ENCODE peak calls at places on chromosomes 2 and 18, in five cellular contexts. One of them, this sample, is unnamed.
A peak's percentile ranks its signal among the peaks of the same experiment; 100 is the strongest.

GRCh38 chr18:68797901-68798300 is at the start of gene CCDC102B:
- DNase-seq in right cardiac atrium: no peak
- DNase-seq in Peyer's patch: no peak
- DNase-seq in HCT116: no peak
- DNase-seq in cardiac muscle cell: peak; percentile 66
- DNase-seq in this sample: no peak

GRCh38 chr2:25587361-25587760 is 86.0 kb downstream of the DTNB start:
- DNase-seq in right cardiac atrium: no peak
- DNase-seq in Peyer's patch: no peak
- DNase-seq in HCT116: no peak
- DNase-seq in cardiac muscle cell: peak; percentile 40
- DNase-seq in this sample: no peak

GRCh38 chr2:178008636-178009289 is 63.8 kb downstream of the PDE11A start:
- DNase-seq in right cardiac atrium: peak; percentile 13
- DNase-seq in Peyer's patch: no peak
- DNase-seq in HCT116: no peak
- DNase-seq in cardiac muscle cell: peak; percentile 20
- DNase-seq in this sample: peak; percentile 16

GRCh38 chr2:134140251-134140661 is 113.6 kb upstream of the MGAT5 start:
- DNase-seq in right cardiac atrium: no peak
- DNase-seq in Peyer's patch: no peak
- DNase-seq in HCT116: no peak
- DNase-seq in cardiac muscle cell: no peak
- DNase-seq in this sample: no peak

GRCh38 chr2:194696690-194697089 is 960.3 kb upstream of the SLC39A10 start:
- DNase-seq in right cardiac atrium: no peak
- DNase-seq in Peyer's patch: no peak
- DNase-seq in HCT116: no peak
- DNase-seq in cardiac muscle cell: no peak
- DNase-seq in this sample: no peak

GRCh38 chr2:210502997-210503621 is 26.6 kb upstream of the LANCL1 start:
- DNase-seq in right cardiac atrium: peak; percentile 27
- DNase-seq in Peyer's patch: peak; percentile 19
- DNase-seq in HCT116: peak; percentile 13
- DNase-seq in cardiac muscle cell: peak; percentile 67
- DNase-seq in this sample: peak; percentile 47

GRCh38 chr2:121076885-121077549 is 208.0 kb downstream of the TFCP2L1 start:
- DNase-seq in right cardiac atrium: peak; percentile 52
- DNase-seq in Peyer's patch: peak; percentile 40
- DNase-seq in HCT116: peak; percentile 42
- DNase-seq in cardiac muscle cell: peak; percentile 57
- DNase-seq in this sample: peak; percentile 89

GRCh38 chr2:71882236-71882946 is 265.3 kb downstream of the CYP26B1 start:
- DNase-seq in right cardiac atrium: no peak
- DNase-seq in Peyer's patch: no peak
- DNase-seq in HCT116: no peak
- DNase-seq in cardiac muscle cell: no peak
- DNase-seq in this sample: no peak

GRCh38 chr18:8167673-8168072 is 441.6 kb upstream of the RAB12 start:
- DNase-seq in right cardiac atrium: no peak
- DNase-seq in Peyer's patch: no peak
- DNase-seq in HCT116: no peak
- DNase-seq in cardiac muscle cell: no peak
- DNase-seq in this sample: no peak

GRCh38 chr18:55326134-55326533 is 261.9 kb downstream of the TCF4 start:
- DNase-seq in right cardiac atrium: no peak
- DNase-seq in Peyer's patch: no peak
- DNase-seq in HCT116: no peak
- DNase-seq in cardiac muscle cell: no peak
- DNase-seq in this sample: no peak
- H3K27ac ChIP-seq in right cardiac atrium: no peak overlapping the region
- H3K27ac ChIP-seq in Peyer's patch: no peak overlapping the region
- H3K27ac ChIP-seq in HCT116: no peak overlapping the region
- H3K27ac ChIP-seq in cardiac muscle cell: no peak overlapping the region
- H3K27ac ChIP-seq in this sample: no peak overlapping the region

DNA sequence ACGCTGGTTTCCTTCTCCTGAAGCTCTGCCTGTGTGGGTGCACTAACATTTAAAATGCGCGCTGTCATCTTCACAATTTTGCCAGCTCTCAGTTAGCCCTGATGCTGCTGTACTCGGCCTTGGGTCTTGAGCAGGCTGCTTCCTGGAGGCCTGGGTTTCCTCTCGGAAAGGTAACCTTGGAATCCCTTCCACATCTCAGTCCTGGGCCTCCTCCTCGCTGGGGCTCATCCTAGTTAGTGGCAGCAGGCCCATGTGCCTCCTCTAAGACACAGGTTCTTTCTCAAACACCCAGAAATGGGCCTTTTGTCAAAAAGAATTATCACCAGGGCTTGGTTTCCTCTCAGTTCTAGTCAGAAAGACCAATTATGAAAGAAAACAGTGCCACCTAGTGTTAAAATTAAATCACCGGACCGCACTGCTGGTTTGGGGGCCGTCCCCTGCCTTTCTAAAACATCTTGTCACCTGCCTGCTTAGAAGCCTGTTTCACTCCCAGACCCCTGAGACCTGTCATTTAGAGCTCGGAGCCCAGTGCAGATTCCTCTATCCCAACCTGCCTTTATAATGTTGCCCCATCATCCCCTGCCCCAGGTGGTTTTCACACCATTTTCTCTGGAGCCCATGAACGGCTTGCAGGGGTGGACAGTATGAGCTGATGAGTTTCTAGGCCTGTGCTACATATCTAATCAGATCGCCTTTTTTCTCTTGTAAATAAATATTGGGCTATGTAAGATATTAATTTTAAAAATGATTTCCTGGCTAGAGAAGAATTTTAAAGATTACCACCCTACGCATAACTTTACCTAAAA is 42.4 kb downstream of the HK2 start:
- DNase-seq in right cardiac atrium: no peak
- DNase-seq in Peyer's patch: no peak
- DNase-seq in HCT116: no peak
- DNase-seq in cardiac muscle cell: peak; percentile 80
- DNase-seq in this sample: peak; percentile 42
- H3K27ac ChIP-seq in right cardiac atrium: no peak overlapping the region
- H3K27ac ChIP-seq in Peyer's patch: no peak overlapping the region
- H3K27ac ChIP-seq in HCT116: peak overlapping the region; percentile 18
- H3K27ac ChIP-seq in cardiac muscle cell: peak overlapping the region; percentile 67
- H3K27ac ChIP-seq in this sample: peak overlapping the region; percentile 35

DNA sequence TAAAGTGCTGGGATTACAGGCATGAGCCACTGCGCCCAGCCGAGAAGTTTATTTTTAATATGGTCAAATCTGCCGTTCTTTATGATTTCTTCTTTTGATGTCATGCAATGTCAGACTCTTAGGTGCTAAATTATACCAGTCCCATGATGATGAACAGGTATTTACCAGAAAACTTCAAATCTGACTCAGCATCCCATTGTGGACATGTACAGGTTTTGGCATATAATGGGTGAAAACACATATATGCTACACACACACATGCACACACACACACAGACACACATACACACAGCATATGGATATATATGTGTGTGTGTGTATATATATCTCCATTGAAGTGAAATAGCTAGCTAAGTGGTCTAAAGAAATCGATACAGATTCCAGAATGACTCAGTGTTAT is 7.4 kb downstream of the PLEK start:
- DNase-seq in right cardiac atrium: no peak
- DNase-seq in Peyer's patch: no peak
- DNase-seq in HCT116: no peak
- DNase-seq in cardiac muscle cell: no peak
- DNase-seq in this sample: no peak
- H3K27ac ChIP-seq in right cardiac atrium: no peak overlapping the region
- H3K27ac ChIP-seq in Peyer's patch: no peak overlapping the region
- H3K27ac ChIP-seq in HCT116: no peak overlapping the region
- H3K27ac ChIP-seq in cardiac muscle cell: no peak overlapping the region
- H3K27ac ChIP-seq in this sample: no peak overlapping the region

GRCh38 chr18:57802869-57803118 is 321 bp downstream of the ATP8B1 start:
- DNase-seq in right cardiac atrium: no peak
- DNase-seq in Peyer's patch: no peak
- DNase-seq in HCT116: no peak
- DNase-seq in cardiac muscle cell: no peak
- DNase-seq in this sample: no peak
- H3K27ac ChIP-seq in right cardiac atrium: peak overlapping the region; percentile 15
- H3K27ac ChIP-seq in Peyer's patch: peak overlapping the region; percentile 83
- H3K27ac ChIP-seq in HCT116: peak overlapping the region; percentile 84
- H3K27ac ChIP-seq in cardiac muscle cell: no peak overlapping the region
- H3K27ac ChIP-seq in this sample: peak overlapping the region; percentile 30

GRCh38 chr2:241575624-241576292 is 17.2 kb downstream of the BOK start:
- DNase-seq in right cardiac atrium: no peak
- DNase-seq in Peyer's patch: no peak
- DNase-seq in HCT116: no peak
- DNase-seq in cardiac muscle cell: no peak
- DNase-seq in this sample: no peak

GRCh38 chr2:241574911-241575623 is 16.5 kb downstream of the BOK start:
- DNase-seq in right cardiac atrium: no peak
- DNase-seq in Peyer's patch: no peak
- DNase-seq in HCT116: no peak
- DNase-seq in cardiac muscle cell: no peak
- DNase-seq in this sample: no peak

GRCh38 chr2:241579281-241579680 is 20.7 kb downstream of the BOK start:
- DNase-seq in right cardiac atrium: no peak
- DNase-seq in Peyer's patch: no peak
- DNase-seq in HCT116: no peak
- DNase-seq in cardiac muscle cell: no peak
- DNase-seq in this sample: no peak

GRCh38 chr2:241576293-241576654 is 17.7 kb downstream of the BOK start:
- DNase-seq in right cardiac atrium: no peak
- DNase-seq in Peyer's patch: no peak
- DNase-seq in HCT116: no peak
- DNase-seq in cardiac muscle cell: no peak
- DNase-seq in this sample: no peak

DNA sequence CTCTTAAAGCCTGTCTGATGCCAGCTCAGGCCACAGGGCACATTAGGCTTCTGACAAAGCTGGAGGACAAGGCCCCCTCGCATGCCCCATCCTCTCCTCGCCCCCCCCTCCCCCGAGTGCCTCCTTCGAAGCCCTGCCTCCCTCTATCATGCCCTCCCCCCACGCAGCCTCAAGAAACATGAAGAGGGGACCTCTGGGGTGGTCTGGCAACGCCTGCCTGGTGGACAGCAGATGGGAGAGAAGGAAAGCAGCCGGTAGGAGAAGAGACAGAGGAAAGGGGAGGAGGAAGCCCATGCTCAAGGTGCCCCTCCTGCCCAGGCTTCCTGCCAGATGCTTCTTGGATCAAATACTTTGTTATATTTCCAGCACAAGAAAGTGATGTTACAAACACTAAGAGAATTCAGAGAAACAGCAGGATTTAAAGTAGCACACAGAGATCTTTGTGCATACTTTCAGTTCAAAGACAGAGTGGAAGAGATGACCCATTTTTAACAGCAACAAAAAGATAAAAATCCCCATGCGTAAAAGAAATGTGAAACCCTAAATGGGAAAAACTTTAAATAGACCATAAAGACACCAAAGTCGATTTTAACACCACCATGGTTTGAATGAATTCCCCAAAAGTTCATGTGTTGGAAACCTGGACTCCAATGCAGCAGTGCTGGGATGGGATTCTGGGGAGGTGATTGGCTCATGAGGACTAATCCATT is 19.0 kb downstream of the BOK start:
- DNase-seq in right cardiac atrium: no peak
- DNase-seq in Peyer's patch: no peak
- DNase-seq in HCT116: no peak
- DNase-seq in cardiac muscle cell: peak; percentile 71
- DNase-seq in this sample: peak; percentile 92
- H3K27ac ChIP-seq in right cardiac atrium: no peak overlapping the region
- H3K27ac ChIP-seq in Peyer's patch: no peak overlapping the region
- H3K27ac ChIP-seq in HCT116: no peak overlapping the region
- H3K27ac ChIP-seq in cardiac muscle cell: no peak overlapping the region
- H3K27ac ChIP-seq in this sample: peak overlapping the region; percentile 75

GRCh38 chr2:47009368-47009767 is 93.8 kb upstream of the MCFD2 start:
- DNase-seq in right cardiac atrium: no peak
- DNase-seq in Peyer's patch: no peak
- DNase-seq in HCT116: no peak
- DNase-seq in cardiac muscle cell: no peak
- DNase-seq in this sample: no peak
- H3K27ac ChIP-seq in right cardiac atrium: peak overlapping the region; percentile 65
- H3K27ac ChIP-seq in Peyer's patch: no peak overlapping the region
- H3K27ac ChIP-seq in HCT116: no peak overlapping the region
- H3K27ac ChIP-seq in cardiac muscle cell: peak overlapping the region; percentile 98
- H3K27ac ChIP-seq in this sample: peak overlapping the region; percentile 69

GRCh38 chr2:46836295-46837111 is 79.1 kb downstream of the MCFD2 start:
- DNase-seq in right cardiac atrium: no peak
- DNase-seq in Peyer's patch: no peak
- DNase-seq in HCT116: no peak
- DNase-seq in cardiac muscle cell: peak; percentile 84
- DNase-seq in this sample: peak; percentile 36
- H3K27ac ChIP-seq in right cardiac atrium: no peak overlapping the region
- H3K27ac ChIP-seq in Peyer's patch: no peak overlapping the region
- H3K27ac ChIP-seq in HCT116: no peak overlapping the region
- H3K27ac ChIP-seq in cardiac muscle cell: no peak overlapping the region
- H3K27ac ChIP-seq in this sample: no peak overlapping the region

DNA sequence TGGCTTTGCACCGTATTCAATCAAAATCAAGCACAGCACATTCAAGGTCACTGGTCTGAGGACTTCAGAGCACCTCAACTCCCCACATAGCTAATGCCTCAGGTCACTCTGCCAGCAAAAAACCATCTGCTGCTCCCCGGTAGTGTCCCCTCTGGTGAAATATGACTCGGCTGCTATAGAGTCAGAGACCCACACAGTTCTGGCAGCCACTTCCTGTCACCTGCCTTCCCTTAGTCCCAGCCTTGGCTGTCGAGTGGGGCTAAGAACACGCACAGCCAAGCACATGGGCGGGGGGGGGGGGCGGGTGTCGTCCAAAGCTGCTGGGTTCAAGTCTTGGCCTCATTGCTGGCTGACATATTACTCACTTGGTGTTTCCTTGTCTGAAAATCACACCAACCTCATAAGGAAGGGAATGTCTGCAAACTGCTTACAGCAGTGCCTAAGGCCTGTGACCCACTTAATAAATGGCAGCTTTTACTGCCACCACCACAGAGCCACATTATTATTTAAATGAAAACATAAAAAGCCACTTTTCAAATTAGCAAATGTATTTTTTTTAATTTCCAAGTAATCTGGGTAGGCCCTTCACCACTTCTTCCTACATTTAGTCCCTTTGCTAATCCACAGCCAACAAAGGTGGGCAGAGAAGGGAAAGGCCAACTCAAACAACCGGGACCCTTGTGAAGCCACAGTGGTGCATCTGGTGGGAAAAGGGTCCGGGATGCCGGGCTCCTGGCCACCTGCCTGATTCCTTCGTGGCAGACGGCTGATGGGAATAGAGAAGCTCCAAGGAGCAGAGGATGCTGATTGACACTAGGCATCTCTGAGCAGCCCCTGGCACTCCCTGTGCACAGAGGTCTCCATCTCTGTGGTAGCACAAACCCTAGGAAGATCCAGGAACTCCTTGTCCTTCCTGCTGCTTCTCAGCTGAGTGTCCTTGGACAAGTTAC is 37.3 kb downstream of the POLR1A start:
- DNase-seq in right cardiac atrium: peak; percentile 46
- DNase-seq in Peyer's patch: peak; percentile 72
- DNase-seq in HCT116: no peak
- DNase-seq in cardiac muscle cell: no peak
- DNase-seq in this sample: no peak
- H3K27ac ChIP-seq in right cardiac atrium: no peak overlapping the region
- H3K27ac ChIP-seq in Peyer's patch: no peak overlapping the region
- H3K27ac ChIP-seq in HCT116: no peak overlapping the region
- H3K27ac ChIP-seq in cardiac muscle cell: no peak overlapping the region
- H3K27ac ChIP-seq in this sample: no peak overlapping the region

GRCh38 chr2:236843061-236843460 is 242.6 kb upstream of the COPS8 start:
- DNase-seq in right cardiac atrium: no peak
- DNase-seq in Peyer's patch: no peak
- DNase-seq in HCT116: no peak
- DNase-seq in cardiac muscle cell: no peak
- DNase-seq in this sample: no peak
- H3K27ac ChIP-seq in right cardiac atrium: no peak overlapping the region
- H3K27ac ChIP-seq in Peyer's patch: no peak overlapping the region
- H3K27ac ChIP-seq in HCT116: no peak overlapping the region
- H3K27ac ChIP-seq in cardiac muscle cell: no peak overlapping the region
- H3K27ac ChIP-seq in this sample: no peak overlapping the region

This sample was measured in testis.